ENCODE peak calls at places on chromosomes 16 and 17, in ten cellular contexts. Q is ovary; E is sigmoid colon; V is endodermal cell; H is IMR-90; T is left ventricle myocardium inferior; Y is stomach; A is heart left ventricle; J is effector memory CD4-positive, alpha-beta T cell; K is adrenal gland. C is an unnamed sample.

GRCh38 chr17:39963826-39964225 is 1.0 kb downstream of the GSDMA start:
- DNase-seq in K (no peak), H (no peak), Y (no peak), J (peak; percentile 21), A (no peak), Q (no peak), T (no peak), E (no peak), V (no peak), C (no peak)

GRCh38 chr16:83928341-83929055 is 24.5 kb upstream of the OSGIN1 start:
- DNase-seq in K (peak; percentile 50), T (no peak), A (no peak), E (no peak), J (no peak), Y (no peak), H (peak; percentile 85), Q (no peak), V (peak; percentile 39), C (no peak)

GRCh38 chr17:17119533-17119932 is 77.3 kb downstream of the MPRIP start:
- DNase-seq in Q (no peak), Y (peak; percentile 64), T (no peak), H (peak; percentile 86), J (peak; percentile 67), V (no peak), E (no peak), A (no peak), K (peak; percentile 41), C (no peak)

GRCh38 chr17:57523926-57524634 is 221.0 kb downstream of the CCDC182 start:
- DNase-seq in T (peak; percentile 73), V (no peak), J (no peak), A (peak; percentile 86), Q (no peak), H (peak; percentile 61), Y (peak; percentile 71), K (peak; percentile 65), E (no peak), C (no peak)

GRCh38 chr16:66474750-66475199 is 47.7 kb downstream of the BEAN1 start:
- DNase-seq in E (peak; percentile 30), H (no peak), V (peak; percentile 48), A (no peak), T (no peak), J (peak; percentile 32), Q (no peak), K (no peak), Y (no peak), C (no peak)

GRCh38 chr17:72097144-72097543 is 23.7 kb upstream of the SOX9 start:
- DNase-seq in K (no peak), Y (no peak), T (no peak), Q (no peak), V (peak; percentile 33), E (no peak), H (no peak), J (no peak), A (no peak), C (no peak)

GRCh38 chr16:86667035-86667434 is 88.7 kb downstream of the FOXL1 start:
- DNase-seq in Y (no peak), T (peak; percentile 66), A (peak; percentile 73), J (no peak), K (no peak), E (no peak), Q (no peak), V (no peak), H (no peak), C (no peak)

GRCh38 chr16:69165584-69165983 is 21.4 kb upstream of the SNTB2 start:
- DNase-seq in H (no peak), T (no peak), J (no peak), Y (no peak), A (no peak), V (no peak), K (no peak), E (no peak), Q (no peak), C (no peak)

GRCh38 chr17:74116087-74116717 is 87.3 kb upstream of the RPL38 start:
- DNase-seq in Q (no peak), H (no peak), J (no peak), Y (no peak), K (no peak), T (no peak), V (peak; percentile 91), A (no peak), E (no peak), C (no peak)

GRCh38 chr16:88455610-88456355 is 2.7 kb downstream of the ZFPM1 start:
- DNase-seq in E (no peak), J (peak; percentile 72), A (no peak), K (peak; percentile 68), Q (no peak), V (peak; percentile 82), Y (peak; percentile 49), T (no peak), H (peak; percentile 43), C (no peak)

GRCh38 chr16:440627-441026 is 15.2 kb downstream of the RAB11FIP3 start:
- DNase-seq in H (no peak), T (no peak), A (no peak), Q (no peak), E (no peak), Y (no peak), J (no peak), K (no peak), V (no peak), C (no peak)

GRCh38 chr17:44358066-44358465 is 5.6 kb downstream of the FAM171A2 start:
- DNase-seq in A (no peak), H (no peak), E (no peak), V (no peak), K (no peak), T (no peak), Q (no peak), Y (no peak), J (no peak), C (no peak)

GRCh38 chr17:19022128-19022527 is 17.6 kb upstream of the FAM83G start:
- DNase-seq in Y (no peak), E (no peak), K (no peak), V (no peak), Q (no peak), T (no peak), H (no peak), J (no peak), A (no peak), C (no peak)

GRCh38 chr16:15671530-15672117 is 21.6 kb downstream of the NDE1 start:
- DNase-seq in K (no peak), H (no peak), V (no peak), E (no peak), Q (no peak), Y (no peak), A (no peak), J (no peak), T (no peak), C (no peak)

GRCh38 chr17:6327007-6327406 is 107.9 kb downstream of the AIPL1 start:
- DNase-seq in J (no peak), H (no peak), K (peak; percentile 50), V (peak; percentile 77), Y (no peak), Q (no peak), T (peak; percentile 47), A (peak; percentile 63), E (no peak), C (no peak)

GRCh38 chr16:11677959-11678881 is 10.0 kb downstream of the SNN start:
- DNase-seq in J (no peak), T (no peak), V (no peak), A (peak; percentile 20), H (no peak), K (peak; percentile 47), Q (no peak), E (peak; percentile 57), Y (no peak), C (no peak)

GRCh38 chr16:50213939-50214519 is 52.3 kb upstream of the ADCY7 start:
- DNase-seq in Y (no peak), V (no peak), Q (no peak), E (no peak), T (no peak), H (peak; percentile 62), A (no peak), K (no peak), J (no peak), C (no peak)

GRCh38 chr17:45335721-45336120 is 18.9 kb upstream of the MAP3K14 start:
- DNase-seq in A (no peak), T (no peak), K (no peak), Q (no peak), H (no peak), E (peak; percentile 17), V (no peak), J (no peak), Y (no peak), C (no peak)

GRCh38 chr16:83717814-83718213 is 90.0 kb upstream of the HSBP1 start:
- DNase-seq in J (no peak), Q (no peak), V (no peak), H (peak; percentile 49), E (no peak), Y (no peak), A (no peak), T (no peak), K (no peak), C (no peak)

DNA sequence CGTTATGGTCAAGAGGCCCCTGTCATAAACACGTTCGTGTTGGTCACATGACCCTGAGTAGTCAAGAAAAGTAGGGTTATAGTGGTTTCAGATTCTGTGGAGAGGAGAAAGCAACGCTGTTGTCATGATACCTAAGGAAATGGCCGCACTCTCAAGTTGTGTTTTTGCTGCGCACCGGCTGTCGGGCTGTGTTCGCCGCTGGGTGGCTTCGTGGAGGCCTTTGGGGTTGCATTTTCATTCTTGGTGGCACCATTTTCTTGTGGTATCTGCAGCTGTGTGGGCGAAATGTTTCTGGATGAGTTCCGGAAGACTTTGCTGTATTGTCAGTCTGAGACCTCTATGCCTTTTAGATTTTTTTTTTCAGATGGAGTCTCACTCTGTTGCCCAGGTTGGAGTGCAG is 35.0 kb downstream of the DEF8 start:
- DNase-seq in V (no peak), T (no peak), Q (no peak), H (no peak), K (no peak), A (no peak), E (no peak), J (no peak), Y (no peak), C (no peak)
- H3K36me3 ChIP-seq in V (peaks cover 76% of the 10 kb centered on the region), T (peaks cover 89% of the 10 kb centered on the region), Q (no peaks in the 10 kb centered on the region), H (peaks cover 63% of the 10 kb centered on the region), K (no peaks in the 10 kb centered on the region), A (peaks cover 21% of the 10 kb centered on the region), E (peaks cover 94% of the 10 kb centered on the region), J (peaks cover 64% of the 10 kb centered on the region), Y (peaks cover 98% of the 10 kb centered on the region), C (peaks cover 82% of the 10 kb centered on the region)

GRCh38 chr16:27238591-27238990 is 30.0 kb downstream of the NSMCE1 start:
- DNase-seq in E (peak; percentile 41), A (no peak), V (no peak), J (no peak), H (no peak), K (no peak), T (no peak), Q (no peak), Y (no peak), C (no peak)
- H3K4me1 ChIP-seq in E (no peaks in the 10 kb centered on the region), A (peaks cover 28% of the 10 kb centered on the region), V (no peaks in the 10 kb centered on the region), J (peaks cover 54% of the 10 kb centered on the region), H (peaks cover 34% of the 10 kb centered on the region), K (peaks cover 23% of the 10 kb centered on the region), T (peaks cover 75% of the 10 kb centered on the region), Q (peaks cover 19% of the 10 kb centered on the region), Y (peaks cover 75% of the 10 kb centered on the region), C (no peaks in the 10 kb centered on the region)

GRCh38 chr16:57039148-57039812 is 49.9 kb downstream of the NLRC5 start:
- DNase-seq in E (no peak), Q (no peak), Y (no peak), V (no peak), T (no peak), A (no peak), H (peak; percentile 81), J (no peak), K (peak; percentile 24), C (no peak)
- H3K36me3 ChIP-seq in E (peaks cover 50% of the 10 kb centered on the region), Q (no peaks in the 10 kb centered on the region), Y (peaks cover 81% of the 10 kb centered on the region), V (no peaks in the 10 kb centered on the region), T (peaks cover 22% of the 10 kb centered on the region), A (no peaks in the 10 kb centered on the region), H (peaks cover 19% of the 10 kb centered on the region), J (peaks cover 44% of the 10 kb centered on the region), K (no peaks in the 10 kb centered on the region), C (peaks cover 36% of the 10 kb centered on the region)

GRCh38 chr17:64780096-64781012 is 118.2 kb upstream of the SMURF2 start:
- DNase-seq in J (peak; percentile 73), A (peak; percentile 54), K (peak; percentile 81), E (no peak), H (no peak), Y (peak; percentile 73), V (peak; percentile 98), Q (no peak), T (peak; percentile 43), C (peak; percentile 73)
- H3K4me1 ChIP-seq in J (peaks cover 39% of the 10 kb centered on the region), A (peaks cover 32% of the 10 kb centered on the region), K (peaks cover 39% of the 10 kb centered on the region), E (no peaks in the 10 kb centered on the region), H (peaks cover 11% of the 10 kb centered on the region), Y (peaks cover 59% of the 10 kb centered on the region), V (peaks cover 4% of the 10 kb centered on the region), Q (peaks cover 12% of the 10 kb centered on the region), T (peaks cover 65% of the 10 kb centered on the region), C (peaks cover 60% of the 10 kb centered on the region)